ENCODE peak calls at places on chromosomes 2 and 18, in seven cellular contexts. S, X, U, O, L, T and G are unnamed samples.
A peak's percentile ranks its signal among the peaks of the same experiment; 100 is the strongest.

GRCh38 chr2:9210030-9210429 is 3.4 kb downstream of the ASAP2 start:
- DNase-seq in T (no peak), S (no peak), L (no peak), U (no peak), O (no peak), X (no peak), G (no peak)

GRCh38 chr2:236873666-236874065 is 212.0 kb upstream of the COPS8 start:
- DNase-seq in X (no peak), S (no peak), L (no peak), U (no peak), T (no peak), O (no peak), G (no peak)

GRCh38 chr2:223995569-223995968 is 38.3 kb downstream of the MRPL44 start:
- DNase-seq in X (no peak), U (no peak), L (no peak), S (no peak), T (peak; percentile 62), O (no peak), G (no peak)

GRCh38 chr2:121663458-121663857 is 14.2 kb upstream of the CLASP1 start:
- DNase-seq in L (no peak), O (no peak), U (no peak), T (no peak), S (no peak), X (no peak), G (no peak)

GRCh38 chr2:111715987-111716900 is 167.7 kb downstream of the ANAPC1 start:
- DNase-seq in T (no peak), L (no peak), O (no peak), U (no peak), X (no peak), S (no peak), G (no peak)

GRCh38 chr2:99879481-99879880 is 262.9 kb downstream of the AFF3 start:
- DNase-seq in O (no peak), L (no peak), X (no peak), T (peak; percentile 81), S (no peak), U (no peak), G (no peak)

GRCh38 chr18:40006553-40007073 is 1948.4 kb upstream of the PIK3C3 start:
- DNase-seq in S (no peak), O (no peak), X (no peak), L (no peak), T (no peak), U (no peak), G (no peak)

GRCh38 chr2:9990735-9991134 is 39.2 kb downstream of the GRHL1 start:
- DNase-seq in O (no peak), T (no peak), U (peak; percentile 74), X (no peak), S (no peak), L (no peak), G (no peak)

GRCh38 chr18:57853133-57853532 is 50.0 kb upstream of the ATP8B1 start:
- DNase-seq in L (no peak), O (no peak), U (no peak), T (no peak), X (no peak), S (no peak), G (no peak)

GRCh38 chr2:85913854-85914524 is 25.2 kb upstream of the ST3GAL5 start:
- DNase-seq in U (no peak), L (no peak), X (no peak), T (peak; percentile 63), S (no peak), O (no peak), G (no peak)

GRCh38 chr2:37143986-37144385 is 12.8 kb downstream of the EIF2AK2 start:
- DNase-seq in T (peak; percentile 72), U (no peak), X (no peak), L (no peak), O (no peak), S (no peak), G (no peak)